ENCODE peak calls at places on chromosomes 16 and 17, in five cellular contexts. Y, J, V, N and Q are unnamed samples.
A peak's percentile ranks its signal among the peaks of the same experiment; 100 is the strongest.

GRCh38 chr17:8386841-8387240 is 3.8 kb upstream of the RPL26 start:
- DNase-seq in Y (no peak), J (no peak), V (no peak), N (no peak), Q (no peak)

GRCh38 chr16:49024896-49025295 is 256.7 kb downstream of the CBLN1 start:
- DNase-seq in Y (no peak), J (no peak), V (no peak), N (no peak), Q (no peak)

GRCh38 chr16:48498761-48499600 is 111.0 kb downstream of the N4BP1 start:
- DNase-seq in Y (peak; percentile 50), J (no peak), V (peak; percentile 50), N (no peak), Q (no peak)

GRCh38 chr17:7673239-7673638 is 14.1 kb downstream of the TP53 start:
- DNase-seq in Y (no peak), J (no peak), V (no peak), N (no peak), Q (peak; percentile 54)

GRCh38 chr17:4136373-4136772 is 6.5 kb downstream of the ZZEF1 start:
- DNase-seq in Y (peak; percentile 55), J (no peak), V (no peak), N (no peak), Q (no peak)

GRCh38 chr16:11672206-11673090 is 4.2 kb downstream of the SNN start:
- DNase-seq in Y (no peak), J (no peak), V (no peak), N (no peak), Q (peak; percentile 70)

GRCh38 chr17:36590082-36590481 is 1.6 kb upstream of the DHRS11 start:
- DNase-seq in Y (no peak), J (no peak), V (peak; percentile 36), N (no peak), Q (peak; percentile 19)

GRCh38 chr16:81094771-81095251 is 1.4 kb downstream of the GCSH start:
- DNase-seq in Y (no peak), J (no peak), V (peak; percentile 17), N (no peak), Q (peak; percentile 23)

GRCh38 chr17:18025596-18026407 is 13.2 kb downstream of the ATPAF2 start:
- DNase-seq in Y (no peak), J (no peak), V (peak; percentile 78), N (no peak), Q (no peak)

GRCh38 chr17:50511058-50511457 is 2.8 kb downstream of the MYCBPAP start:
- DNase-seq in Y (no peak), J (peak; percentile 53), V (peak; percentile 82), N (no peak), Q (no peak)

GRCh38 chr17:7328840-7329359 is at the start of gene NEURL4:
- DNase-seq in Y (peak; percentile 47), J (no peak), V (peak; percentile 59), N (no peak), Q (peak; percentile 46)

GRCh38 chr17:55174133-55174532 is 90.6 kb upstream of the HLF start:
- DNase-seq in Y (no peak), J (no peak), V (no peak), N (no peak), Q (no peak)

GRCh38 chr17:47935961-47936360 is 5.4 kb upstream of the PNPO start:
- DNase-seq in Y (no peak), J (peak; percentile 66), V (peak; percentile 43), N (peak; percentile 92), Q (no peak)

GRCh38 chr17:53462393-53462811 is 360.3 kb upstream of the KIF2B start:
- DNase-seq in Y (no peak), J (no peak), V (peak; percentile 39), N (no peak), Q (no peak)

GRCh38 chr16:3859875-3860274 is 20.6 kb downstream of the CREBBP start:
- DNase-seq in Y (no peak), J (no peak), V (no peak), N (no peak), Q (peak; percentile 44)

GRCh38 chr17:18280239-18280638 is 19.8 kb downstream of the MIEF2 start:
- DNase-seq in Y (no peak), J (no peak), V (no peak), N (no peak), Q (no peak)

GRCh38 chr16:85205747-85206471 is 93.6 kb upstream of the CIBAR2 start:
- DNase-seq in Y (no peak), J (peak; percentile 52), V (peak; percentile 91), N (no peak), Q (no peak)

GRCh38 chr17:73746314-73747073 is 102.2 kb upstream of the SDK2 start:
- DNase-seq in Y (no peak), J (no peak), V (no peak), N (no peak), Q (no peak)

GRCh38 chr17:17778308-17779014 is 58.3 kb downstream of the SREBF1 start:
- DNase-seq in Y (peak; percentile 92), J (no peak), V (peak; percentile 75), N (no peak), Q (no peak)

GRCh38 chr17:28133562-28133970 is 91.1 kb downstream of the NLK start:
- DNase-seq in Y (no peak), J (peak; percentile 16), V (peak; percentile 53), N (no peak), Q (no peak)

GRCh38 chr17:58691701-58692238 is at the start of gene TEX14:
- DNase-seq in Y (no peak), J (no peak), V (no peak), N (no peak), Q (no peak)

GRCh38 chr17:58320570-58321323 is 7.8 kb downstream of the TSPOAP1 start:
- DNase-seq in Y (no peak), J (no peak), V (no peak), N (no peak), Q (no peak)

GRCh38 chr16:81601008-81601428 is 156.4 kb downstream of the CMIP start:
- DNase-seq in Y (no peak), J (peak; percentile 77), V (peak; percentile 85), N (no peak), Q (no peak)

GRCh38 chr16:9791566-9791965 is 390.7 kb downstream of the GRIN2A start:
- DNase-seq in Y (no peak), J (no peak), V (no peak), N (no peak), Q (no peak)

GRCh38 chr17:7128174-7128573 is 13.6 kb upstream of the ASGR2 start:
- DNase-seq in Y (no peak), J (no peak), V (no peak), N (no peak), Q (no peak)

GRCh38 chr16:56199164-56199563 is 7.9 kb downstream of the GNAO1 start:
- DNase-seq in Y (no peak), J (no peak), V (no peak), N (no peak), Q (no peak)